ENCODE peak calls at places on chromosomes 2 and 18, in four cellular contexts. J, O, W and Y are unnamed samples. For H3K9me3, the result is how much of the 10 kb centered on the place peaks cover.

GRCh38 chr2:123993728-123994323 is 31.3 kb upstream of the CNTNAP5 start:
- DNase-seq in O (no peak), W (no peak), J (no peak), Y (peak)

GRCh38 chr2:97673915-97674283 is 4.4 kb downstream of the C2orf92 start:
- DNase-seq in O (no peak), W (no peak), J (no peak), Y (no peak)

GRCh38 chr2:219453691-219454131 is 19.1 kb downstream of the SPEG start:
- DNase-seq in O (peak), J (peak), W (no peak), Y (peak)

GRCh38 chr2:98936917-98937351 is 909 bp upstream of the CRACDL start:
- DNase-seq in J (no peak), W (no peak), O (no peak), Y (no peak)

GRCh38 chr2:161983896-161984295 is 90.1 kb downstream of the DPP4 start:
- DNase-seq in W (no peak), O (no peak), J (no peak), Y (no peak)

GRCh38 chr2:55133467-55134315 is 83.4 kb upstream of the RTN4 start:
- DNase-seq in O (no peak), J (peak), W (peak), Y (no peak)

GRCh38 chr18:75923169-75923568 is 495.7 kb upstream of the SMIM21 start:
- DNase-seq in J (peak), O (peak), W (no peak), Y (peak)

GRCh38 chr18:46336278-46337205 is 232.4 kb downstream of the HAUS1 start:
- DNase-seq in J (no peak), W (no peak), O (no peak), Y (no peak)

GRCh38 chr2:59899692-59900091 is 653.8 kb downstream of the BCL11A start:
- DNase-seq in O (no peak), W (no peak), J (no peak), Y (no peak)

GRCh38 chr2:240640939-240641338 is 15.7 kb downstream of the GPR35 start:
- DNase-seq in O (no peak), W (no peak), J (peak), Y (peak)

GRCh38 chr2:172100080-172101007 is 2.4 kb downstream of the DLX2 start:
- DNase-seq in W (peak), J (no peak), O (no peak), Y (no peak)

GRCh38 chr2:12169721-12170120 is 423.3 kb downstream of the LPIN1 start:
- DNase-seq in W (no peak), J (peak), O (peak), Y (no peak)

GRCh38 chr2:33322099-33322498 is 154.3 kb upstream of the RASGRP3 start:
- DNase-seq in O (no peak), W (no peak), J (no peak), Y (no peak)

GRCh38 chr2:219823566-219823965 is 196.1 kb downstream of the SLC4A3 start:
- DNase-seq in W (no peak), O (no peak), J (no peak), Y (no peak)

GRCh38 chr2:158686166-158686792 is 108.8 kb upstream of the DAPL1 start:
- DNase-seq in O (peak), W (no peak), J (no peak), Y (peak)

GRCh38 chr18:48452863-48453323 is 43.7 kb upstream of the ZBTB7C start:
- DNase-seq in O (no peak), W (no peak), J (no peak), Y (no peak)

GRCh38 chr2:11073791-11074190 is 81.5 kb upstream of the SLC66A3 start:
- DNase-seq in W (no peak), J (no peak), O (no peak), Y (no peak)

GRCh38 chr2:227163998-227164744 is at the start of the genes COL4A3 and COL4A4:
- DNase-seq in W (no peak), J (peak), O (peak), Y (no peak)

GRCh38 chr2:28423856-28424605 is 31.4 kb downstream of the FOSL2 start:
- DNase-seq in W (peak), O (no peak), J (no peak), Y (no peak)

GRCh38 chr2:37775908-37776250 is 104.4 kb upstream of the CDC42EP3 start:
- DNase-seq in O (no peak), W (no peak), J (peak), Y (no peak)

GRCh38 chr2:107757223-107757622 is 69.5 kb upstream of the RGPD4 start:
- DNase-seq in J (no peak), W (no peak), O (no peak), Y (no peak)

GRCh38 chr2:236569593-236569973 is at the start of gene ACKR3:
- DNase-seq in W (peak), J (peak), O (peak), Y (peak)

GRCh38 chr2:85034158-85034557 is 63.2 kb downstream of the KCMF1 start:
- DNase-seq in O (no peak), W (no peak), J (no peak), Y (no peak)

GRCh38 chr2:190791347-190791982 is 89.2 kb upstream of the GLS start:
- DNase-seq in W (no peak), O (peak), J (no peak), Y (peak)

GRCh38 chr2:157748371-157749132 is 119.9 kb upstream of the ACVR1C start:
- DNase-seq in W (no peak), O (no peak), J (no peak), Y (no peak)

GRCh38 chr18:79765491-79766245 is 32.1 kb upstream of the KCNG2 start:
- DNase-seq in W (no peak), J (peak), O (no peak), Y (no peak)

GRCh38 chr2:73339171-73339678 is 45.9 kb upstream of the EGR4 start:
- DNase-seq in O (no peak), J (no peak), W (no peak), Y (no peak)

GRCh38 chr2:202035089-202035940 is 1.7 kb downstream of the FZD7 start:
- DNase-seq in O (peak), W (peak), J (peak), Y (no peak)

GRCh38 chr2:44598731-44599529 is 237.2 kb downstream of the CAMKMT start:
- DNase-seq in J (no peak), W (no peak), O (no peak), Y (peak)

GRCh38 chr2:106096446-106097369 is 97.4 kb downstream of the UXS1 start:
- DNase-seq in O (no peak), J (no peak), W (peak), Y (no peak)

GRCh38 chr2:231701456-231702373 is 6.6 kb upstream of the PTMA start:
- DNase-seq in W (no peak), J (no peak), O (no peak), Y (no peak)

GRCh38 chr2:137437386-137437785 is 526.9 kb upstream of the HNMT start:
- DNase-seq in O (no peak), J (no peak), W (no peak), Y (no peak)

GRCh38 chr18:24841536-24841935 is 381.1 kb downstream of the HRH4 start:
- DNase-seq in J (no peak), O (no peak), W (no peak), Y (no peak)

DNA sequence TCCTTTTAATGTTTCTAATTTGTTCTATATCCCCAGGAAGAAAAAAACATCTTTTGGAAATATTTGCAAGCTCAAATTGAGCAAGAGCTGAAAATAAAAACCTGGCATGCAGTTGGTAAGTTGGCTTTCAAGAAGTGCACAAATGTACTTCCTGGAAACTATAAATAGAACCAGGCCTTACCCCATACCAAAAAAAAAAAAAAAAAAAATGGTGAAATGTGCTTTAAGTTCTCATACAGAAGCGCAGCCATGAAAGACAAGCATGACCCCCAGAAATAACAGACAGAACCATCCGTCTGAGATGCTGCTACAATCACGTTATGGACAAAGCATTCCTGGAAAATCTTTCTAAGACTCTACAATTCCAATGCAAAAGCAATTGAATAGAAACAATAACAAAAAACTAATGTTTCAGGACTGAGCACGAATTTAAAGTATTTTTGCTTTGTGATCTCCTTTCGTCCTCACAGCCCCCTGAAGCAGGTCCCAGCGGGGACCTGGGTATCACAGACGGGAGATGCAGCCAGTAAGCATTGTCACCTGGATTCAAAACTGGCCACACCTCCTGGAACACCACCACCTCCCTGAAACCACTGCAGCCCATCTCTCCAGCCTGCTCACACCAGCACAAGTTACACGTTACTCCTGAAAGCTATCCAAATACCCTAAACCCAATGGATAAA is 178.3 kb downstream of the HDAC4 start:
- DNase-seq in W (peak), J (peak), O (no peak), Y (no peak)
- H3K27ac ChIP-seq in W (no peak), J (peak), O (peak), Y (peak)

GRCh38 chr2:30206461-30207430 is 24.6 kb upstream of the LBH start:
- DNase-seq in J (no peak), O (no peak), W (no peak), Y (peak)

GRCh38 chr2:30208453-30208852 is 22.9 kb upstream of the LBH start:
- DNase-seq in J (peak), O (peak), W (peak), Y (peak)

GRCh38 chr2:30203156-30203555 is 28.2 kb upstream of the LBH start:
- DNase-seq in O (no peak), J (no peak), W (no peak), Y (no peak)

GRCh38 chr2:30204281-30204680 is 27.1 kb upstream of the LBH start:
- DNase-seq in J (no peak), W (no peak), O (no peak), Y (no peak)

DNA sequence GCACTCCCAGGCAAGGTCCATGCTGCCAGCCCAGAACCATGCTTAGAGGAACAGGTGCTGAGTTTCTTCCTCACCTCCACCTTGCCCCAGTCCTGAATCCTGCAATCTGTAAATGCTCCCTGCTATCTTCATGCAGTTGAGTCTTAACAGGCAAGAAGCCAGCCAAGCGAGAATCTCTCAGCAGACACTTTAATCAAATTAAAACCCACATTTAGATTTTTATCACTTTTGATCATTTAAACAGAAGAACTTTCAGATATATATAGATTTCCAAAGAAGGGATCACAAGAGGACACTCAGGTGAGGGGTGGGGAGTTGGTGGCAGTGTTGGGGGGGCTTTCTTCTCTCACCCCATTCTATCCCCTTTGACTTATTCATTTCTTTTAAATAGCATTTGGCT is 25.9 kb upstream of the LBH start:
- DNase-seq in J (no peak), O (no peak), W (no peak), Y (no peak)
- H3K4me3 ChIP-seq in J (no peak), O (no peak), W (no peak), Y (no peak)

GRCh38 chr2:174365583-174365982 is 29.9 kb upstream of the SCRN3 start:
- DNase-seq in W (no peak), O (no peak), J (no peak), Y (no peak)
- H3K9me3 ChIP-seq in W (under half), O (under half), J (under half), Y (under half)

DNA sequence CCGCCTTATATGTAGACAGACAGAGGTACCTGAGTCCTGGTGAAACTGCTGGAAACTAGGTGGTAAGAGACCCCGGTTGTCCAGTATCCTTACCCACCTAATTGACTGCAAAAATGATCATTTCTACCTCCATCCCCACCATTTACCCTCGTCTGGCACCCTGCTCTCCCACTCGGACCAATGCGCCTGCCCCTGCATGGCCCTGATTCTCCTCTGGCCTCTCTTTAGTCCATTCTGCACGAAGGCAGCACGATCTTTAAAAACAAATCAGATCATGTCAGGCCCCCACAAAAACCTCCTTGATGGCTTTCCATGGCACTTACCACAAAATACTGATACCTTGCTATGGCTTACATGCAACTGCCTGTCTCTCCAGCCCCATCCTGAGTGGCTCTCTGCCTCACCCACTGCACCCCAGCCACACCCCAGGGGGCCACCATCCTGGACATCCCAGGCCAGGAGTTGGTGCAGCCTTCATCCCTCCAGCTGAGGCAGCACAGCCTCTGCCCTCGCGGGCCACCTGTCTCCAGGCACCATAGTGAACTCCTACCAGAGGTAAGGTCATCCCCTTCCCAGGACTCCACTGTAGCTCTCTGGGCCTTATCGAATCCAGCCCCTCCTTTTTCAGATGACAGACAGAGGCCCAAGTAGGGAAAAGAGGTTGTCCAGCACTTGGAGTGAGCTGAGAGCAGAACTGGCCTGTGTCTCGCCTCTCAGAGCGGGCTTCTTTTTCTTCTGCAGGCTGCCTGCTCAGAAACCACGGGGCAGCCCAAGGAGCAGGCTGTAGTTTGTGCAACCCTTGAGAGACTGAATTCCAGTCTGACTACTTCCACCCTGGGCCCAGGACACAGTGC is 12.3 kb upstream of the CIB4 start:
- DNase-seq in O (no peak), J (peak), W (no peak), Y (no peak)
- H3K27ac ChIP-seq in O (no peak), J (no peak), W (no peak), Y (no peak)

GRCh38 chr2:71277159-71277498 is 50.2 kb upstream of the PAIP2B start:
- DNase-seq in J (no peak), W (no peak), O (no peak), Y (no peak)
- H3K4me3 ChIP-seq in J (peak), W (peak), O (peak), Y (peak)